ENCODE peak calls at places on chromosome 16, in nine cellular contexts. I is AG04450, E is heart left ventricle, Y is bronchial epithelial cell, T is cardiac muscle cell, P is uterus, W is heart right ventricle, U is body of pancreas, C is PC-3. O is an unnamed sample. For H3K27me3, the result is how much of the 10 kb centered on the place peaks cover.

GRCh38 chr16:27511657-27512056 is 38.1 kb downstream of the GTF3C1 start:
- DNase-seq in I (no peak), E (no peak), Y (no peak), T (peak), P (no peak), W (peak), U (no peak), C (no peak), O (no peak)

GRCh38 chr16:81940781-81941560 is 70.3 kb downstream of the SDR42E1 start:
- DNase-seq in I (peak), E (no peak), Y (peak), T (peak), P (no peak), W (no peak), U (no peak), C (peak), O (no peak)

GRCh38 chr16:89700649-89701424 is 668 bp downstream of the SPATA2L start:
- DNase-seq in I (no peak), E (peak), Y (peak), T (peak), P (peak), W (no peak), U (peak), C (peak), O (peak)

GRCh38 chr16:85448557-85449194 is 164.4 kb upstream of the GSE1 start:
- DNase-seq in I (no peak), E (no peak), Y (no peak), T (no peak), P (peak), W (no peak), U (peak), C (no peak), O (peak)

GRCh38 chr16:89422527-89422904 is 67.8 kb downstream of the ANKRD11 start:
- DNase-seq in I (no peak), E (peak), Y (no peak), T (peak), P (no peak), W (no peak), U (no peak), C (peak), O (peak)

GRCh38 chr16:68070249-68070725 is 14.9 kb upstream of the NFATC3 start:
- DNase-seq in I (no peak), E (no peak), Y (no peak), T (no peak), P (no peak), W (no peak), U (no peak), C (no peak), O (no peak)

GRCh38 chr16:85330694-85331188 is 218.5 kb upstream of the CIBAR2 start:
- DNase-seq in I (peak), E (no peak), Y (peak), T (peak), P (no peak), W (no peak), U (peak), C (peak), O (peak)

GRCh38 chr16:28282045-28282444 is 10.3 kb upstream of the SBK1 start:
- DNase-seq in I (no peak), E (no peak), Y (no peak), T (no peak), P (no peak), W (no peak), U (no peak), C (no peak), O (no peak)

GRCh38 chr16:52070341-52071057 is 476.4 kb downstream of the TOX3 start:
- DNase-seq in I (no peak), E (no peak), Y (no peak), T (no peak), P (no peak), W (no peak), U (no peak), C (no peak), O (no peak)

GRCh38 chr16:87956169-87956770 is 5.0 kb downstream of the BANP start:
- DNase-seq in I (no peak), E (peak), Y (no peak), T (peak), P (no peak), W (no peak), U (no peak), C (no peak), O (peak)

GRCh38 chr16:56574625-56575024 is 9.8 kb downstream of the MT4 start:
- DNase-seq in I (no peak), E (no peak), Y (no peak), T (no peak), P (no peak), W (no peak), U (no peak), C (no peak), O (no peak)

GRCh38 chr16:81863630-81864352 is 84.7 kb downstream of the PLCG2 start:
- DNase-seq in I (no peak), E (no peak), Y (no peak), T (no peak), P (no peak), W (no peak), U (no peak), C (no peak), O (peak)

GRCh38 chr16:53768167-53768566 is 64.2 kb downstream of the FTO start:
- DNase-seq in I (no peak), E (no peak), Y (no peak), T (peak), P (no peak), W (no peak), U (no peak), C (peak), O (no peak)

GRCh38 chr16:81515281-81515680 is 70.7 kb downstream of the CMIP start:
- DNase-seq in I (no peak), E (no peak), Y (no peak), T (no peak), P (no peak), W (no peak), U (no peak), C (no peak), O (no peak)

GRCh38 chr16:85593503-85594195 is 19.5 kb upstream of the GSE1 start:
- DNase-seq in I (no peak), E (no peak), Y (no peak), T (no peak), P (no peak), W (no peak), U (no peak), C (no peak), O (no peak)

GRCh38 chr16:84266451-84266850 is 26.6 kb upstream of the KCNG4 start:
- DNase-seq in I (no peak), E (no peak), Y (peak), T (peak), P (peak), W (no peak), U (no peak), C (peak), O (peak)

GRCh38 chr16:89540557-89540956 is 19.9 kb upstream of the RPL13 start:
- DNase-seq in I (no peak), E (no peak), Y (no peak), T (no peak), P (no peak), W (no peak), U (no peak), C (no peak), O (no peak)

GRCh38 chr16:74771656-74772315 is 2.8 kb downstream of the FA2H start:
- DNase-seq in I (no peak), E (no peak), Y (no peak), T (no peak), P (no peak), W (no peak), U (no peak), C (no peak), O (no peak)

GRCh38 chr16:58732545-58733247 is 1.4 kb downstream of the GOT2 start:
- DNase-seq in I (no peak), E (no peak), Y (peak), T (peak), P (no peak), W (no peak), U (no peak), C (peak), O (no peak)

GRCh38 chr16:71479420-71479819 is 9.7 kb downstream of the ZNF19 start:
- DNase-seq in I (no peak), E (no peak), Y (peak), T (peak), P (no peak), W (no peak), U (no peak), C (peak), O (no peak)

GRCh38 chr16:56451753-56452689 is 667 bp downstream of the OGFOD1 start:
- DNase-seq in I (no peak), E (no peak), Y (peak), T (peak), P (no peak), W (no peak), U (peak), C (peak), O (peak)

GRCh38 chr16:1063728-1064127 is 8.8 kb upstream of the SSTR5 start:
- DNase-seq in I (no peak), E (no peak), Y (no peak), T (no peak), P (no peak), W (no peak), U (no peak), C (no peak), O (no peak)
- H3K27me3 ChIP-seq in I (under half), E (under half), Y (under half), T (under half), P (under half), W (under half), U (under half), C (under half), O (half or more)

GRCh38 chr16:78506372-78507193 is 407.1 kb downstream of the WWOX start:
- DNase-seq in I (no peak), E (no peak), Y (no peak), T (no peak), P (no peak), W (no peak), U (no peak), C (no peak), O (no peak)

GRCh38 chr16:78505544-78506371 is 406.3 kb downstream of the WWOX start:
- DNase-seq in I (no peak), E (peak), Y (no peak), T (peak), P (peak), W (peak), U (peak), C (no peak), O (no peak)

GRCh38 chr16:78503501-78504110 is 404.2 kb downstream of the WWOX start:
- DNase-seq in I (no peak), E (no peak), Y (peak), T (peak), P (peak), W (no peak), U (peak), C (peak), O (peak)

GRCh38 chr16:78501744-78502143 is 402.3 kb downstream of the WWOX start:
- DNase-seq in I (no peak), E (no peak), Y (no peak), T (no peak), P (no peak), W (no peak), U (no peak), C (no peak), O (no peak)

DNA sequence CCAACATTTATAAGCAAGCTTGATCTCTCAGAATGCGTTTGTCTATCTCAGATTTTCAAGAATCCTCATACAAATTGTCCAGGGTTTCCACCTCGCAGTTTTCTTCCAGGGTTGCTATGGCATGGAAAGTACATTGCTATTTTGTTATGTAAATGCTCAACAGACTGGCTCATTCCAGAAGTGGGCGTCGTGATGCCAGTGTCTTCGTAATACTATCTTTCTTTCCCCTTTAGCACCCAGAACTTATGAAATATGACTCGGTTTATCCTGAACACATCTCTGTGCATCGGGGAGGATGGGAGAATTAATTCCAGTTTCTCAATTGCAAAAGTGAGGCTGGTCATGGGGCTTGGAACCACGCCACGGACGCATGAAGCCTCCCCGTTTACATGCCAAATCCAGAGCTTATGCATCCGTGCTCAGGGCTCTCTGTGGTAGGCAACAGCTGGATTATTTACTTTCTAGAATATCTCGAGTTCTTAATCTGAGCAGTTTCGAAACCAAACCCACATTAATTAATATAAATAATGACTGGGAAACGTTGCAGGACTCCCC is 405.0 kb downstream of the WWOX start:
- DNase-seq in I (no peak), E (no peak), Y (no peak), T (peak), P (peak), W (peak), U (peak), C (no peak), O (no peak)
- H3K4me3 ChIP-seq in I (no peak), E (no peak), Y (no peak), T (no peak), P (no peak), W (no peak), U (no peak), C (no peak), O (no peak)

DNA sequence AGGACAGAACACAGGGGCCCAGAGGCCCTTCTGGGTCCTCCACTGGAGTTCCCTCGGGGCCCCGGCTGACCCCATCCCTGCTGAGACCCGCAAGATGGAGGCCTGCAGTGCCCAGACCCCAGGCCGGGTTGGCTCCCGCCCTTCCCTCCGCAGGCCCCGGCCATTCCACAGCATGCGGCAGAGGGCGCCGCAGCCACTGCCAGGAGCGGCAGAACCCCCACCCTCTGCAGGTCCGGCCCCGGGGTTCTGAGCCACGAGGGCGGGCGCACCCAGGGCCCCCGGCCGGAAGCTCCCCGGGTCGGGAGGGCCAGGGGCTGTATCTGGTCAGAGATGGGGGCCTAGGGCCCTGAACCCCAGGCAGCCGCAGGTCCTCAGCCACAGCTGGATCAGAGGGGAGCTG is 2.4 kb upstream of the PERCC1 start:
- DNase-seq in I (no peak), E (no peak), Y (no peak), T (peak), P (no peak), W (peak), U (no peak), C (no peak), O (no peak)
- TF ChIP-seq CTCF in I (peak), E (peak), Y (peak), T (peak), P (peak), W (peak), U (no peak), C (peak), O (no peak)

GRCh38 chr16:1923299-1924034 is 5.3 kb upstream of the HS3ST6 start:
- DNase-seq in I (no peak), E (peak), Y (no peak), T (peak), P (no peak), W (no peak), U (no peak), C (peak), O (no peak)
- H3K27me3 ChIP-seq in I (half or more), E (under half), Y (under half), T (half or more), P (under half), W (under half), U (under half), C (under half), O (half or more)